ENCODE peak calls at places on chromosomes 1 and 21, in ten cellular contexts. R, I, X, K, G, D, Q, S, Z and H are unnamed samples.

GRCh38 chr1:62905309-62905708 is 121.4 kb downstream of the ATG4C start:
- DNase-seq in R (no peak), I (no peak), X (no peak), K (no peak), G (no peak), D (no peak), Q (no peak), S (no peak), Z (no peak), H (no peak)

GRCh38 chr1:28122183-28122582 is 33.8 kb upstream of the EYA3 start:
- DNase-seq in R (no peak), I (no peak), X (no peak), K (no peak), G (no peak), D (no peak), Q (no peak), S (no peak), Z (peak), H (no peak)

GRCh38 chr1:77030401-77031100 is 163.3 kb downstream of the ST6GALNAC5 start:
- DNase-seq in R (no peak), I (no peak), X (no peak), K (no peak), G (no peak), D (no peak), Q (no peak), S (no peak), Z (no peak), H (no peak)

GRCh38 chr1:3611170-3612019 is at the start of gene MEGF6:
- DNase-seq in R (no peak), I (peak), X (no peak), K (peak), G (peak), D (no peak), Q (peak), S (peak), Z (no peak), H (no peak)

GRCh38 chr1:58809327-58810040 is 25.6 kb upstream of the JUN start:
- DNase-seq in R (no peak), I (no peak), X (no peak), K (no peak), G (no peak), D (no peak), Q (no peak), S (no peak), Z (peak), H (no peak)

GRCh38 chr1:226778657-226779058 is 39.6 kb upstream of the ITPKB start:
- DNase-seq in R (peak), I (peak), X (no peak), K (no peak), G (no peak), D (peak), Q (no peak), S (no peak), Z (peak), H (no peak)

GRCh38 chr1:116737020-116737854 is 17.0 kb upstream of the CD2 start:
- DNase-seq in R (peak), I (peak), X (peak), K (peak), G (peak), D (no peak), Q (peak), S (peak), Z (peak), H (no peak)

GRCh38 chr21:46515109-46515508 is 56.4 kb downstream of the DIP2A start:
- DNase-seq in R (peak), I (no peak), X (no peak), K (no peak), G (peak), D (no peak), Q (no peak), S (no peak), Z (peak), H (no peak)

DNA sequence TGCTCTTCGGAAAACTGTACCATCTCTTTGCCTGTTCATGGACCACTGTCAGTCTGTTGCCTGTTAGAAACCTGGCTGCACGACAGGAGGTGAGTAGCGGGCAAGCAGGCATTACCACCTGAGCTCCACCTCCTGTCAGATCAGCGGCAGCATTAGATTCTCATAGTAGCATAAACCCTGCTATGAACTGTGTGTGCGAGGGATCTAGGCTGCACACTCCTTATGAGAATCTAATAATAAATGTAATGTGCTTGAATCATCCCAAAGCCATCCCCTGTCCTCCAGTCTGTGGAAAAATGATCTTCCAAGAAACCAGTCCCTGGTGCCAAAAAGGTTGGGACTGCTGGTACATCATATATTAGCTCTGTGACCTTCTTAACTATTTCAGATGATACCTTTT is 110.0 kb downstream of the SMYD3 start:
- DNase-seq in R (no peak), I (no peak), X (no peak), K (no peak), G (no peak), D (no peak), Q (no peak), S (no peak), Z (no peak), H (no peak)
- TF ChIP-seq CTCF in R (no peak), I (no peak), X (no peak), K (no peak), G (no peak), D (no peak), Q (no peak), S (no peak), Z (no peak), H (no peak)

GRCh38 chr1:220219865-220220698 is 52.2 kb downstream of the RAB3GAP2 start:
- DNase-seq in R (no peak), I (no peak), X (no peak), K (no peak), G (no peak), D (no peak), Q (no peak), S (no peak), Z (no peak), H (no peak)

GRCh38 chr1:220219136-220219442 is 53.2 kb downstream of the RAB3GAP2 start:
- DNase-seq in R (no peak), I (no peak), X (no peak), K (no peak), G (no peak), D (no peak), Q (no peak), S (no peak), Z (no peak), H (no peak)

GRCh38 chr1:220221269-220221668 is 51.0 kb downstream of the RAB3GAP2 start:
- DNase-seq in R (no peak), I (no peak), X (no peak), K (no peak), G (no peak), D (no peak), Q (no peak), S (no peak), Z (no peak), H (no peak)

GRCh38 chr1:220213381-220213983 is 58.8 kb downstream of the RAB3GAP2 start:
- DNase-seq in R (no peak), I (no peak), X (no peak), K (no peak), G (no peak), D (no peak), Q (no peak), S (no peak), Z (peak), H (no peak)

DNA sequence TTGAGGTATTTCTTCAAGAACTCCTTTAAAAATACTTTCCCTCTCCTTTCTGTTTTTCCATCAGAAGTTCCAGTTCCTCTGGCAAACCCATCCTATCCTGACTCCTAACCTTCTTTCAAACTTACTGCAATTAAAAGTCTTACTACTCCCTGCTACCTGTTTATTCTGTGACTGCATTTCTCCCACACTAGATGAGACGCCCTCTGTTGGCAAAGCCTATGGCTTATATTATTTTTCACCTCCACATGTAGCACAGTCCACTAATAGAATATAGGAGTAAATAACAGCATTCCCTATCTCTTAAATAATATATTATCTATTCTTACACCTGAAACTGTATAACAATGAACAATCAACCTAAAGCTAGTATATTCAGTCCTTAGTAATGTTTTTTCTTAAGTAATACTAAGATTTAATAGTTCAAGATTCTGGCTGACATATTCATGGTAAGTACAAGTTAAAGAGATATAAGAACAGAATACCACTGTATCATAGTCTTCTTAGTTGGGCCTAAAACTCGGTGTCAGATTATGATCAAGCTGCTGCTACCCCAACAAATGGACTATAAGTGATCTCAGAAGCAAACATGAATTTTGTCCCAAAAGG is 54.8 kb downstream of the RAB3GAP2 start:
- DNase-seq in R (no peak), I (peak), X (no peak), K (peak), G (no peak), D (no peak), Q (no peak), S (no peak), Z (no peak), H (no peak)
- TF ChIP-seq CTCF in R (no peak), I (no peak), X (no peak), K (peak), G (peak), D (no peak), Q (no peak), S (peak), Z (peak), H (no peak)

GRCh38 chr1:153771841-153772593 is 3.2 kb upstream of the SLC27A3 start:
- DNase-seq in R (peak), I (no peak), X (no peak), K (no peak), G (no peak), D (no peak), Q (no peak), S (peak), Z (no peak), H (no peak)
- TF ChIP-seq CTCF in R (peak), I (peak), X (no peak), K (peak), G (peak), D (peak), Q (no peak), S (peak), Z (peak), H (no peak)

GRCh38 chr1:220353229-220354012 is 81.2 kb upstream of the RAB3GAP2 start:
- DNase-seq in R (no peak), I (no peak), X (no peak), K (no peak), G (no peak), D (no peak), Q (no peak), S (no peak), Z (no peak), H (no peak)
- TF ChIP-seq CTCF in R (no peak), I (no peak), X (no peak), K (peak), G (no peak), D (no peak), Q (no peak), S (no peak), Z (no peak), H (no peak)

GRCh38 chr21:45485686-45486442 is 56.4 kb downstream of the SLC19A1 start:
- DNase-seq in R (no peak), I (no peak), X (no peak), K (no peak), G (no peak), D (no peak), Q (no peak), S (no peak), Z (no peak), H (no peak)

GRCh38 chr21:45487891-45488600 is 54.2 kb downstream of the SLC19A1 start:
- DNase-seq in R (no peak), I (no peak), X (no peak), K (no peak), G (no peak), D (no peak), Q (no peak), S (no peak), Z (no peak), H (no peak)

GRCh38 chr21:45486443-45487160 is 55.6 kb downstream of the SLC19A1 start:
- DNase-seq in R (no peak), I (no peak), X (no peak), K (no peak), G (no peak), D (no peak), Q (no peak), S (no peak), Z (no peak), H (no peak)

GRCh38 chr21:45488839-45489479 is 53.3 kb downstream of the SLC19A1 start:
- DNase-seq in R (no peak), I (no peak), X (no peak), K (no peak), G (no peak), D (no peak), Q (no peak), S (no peak), Z (no peak), H (no peak)

GRCh38 chr21:45487161-45487806 is 55.0 kb downstream of the SLC19A1 start:
- DNase-seq in R (no peak), I (no peak), X (no peak), K (no peak), G (no peak), D (no peak), Q (no peak), S (no peak), Z (no peak), H (no peak)
- TF ChIP-seq CTCF in R (no peak), I (no peak), X (no peak), K (no peak), G (no peak), D (no peak), Q (no peak), S (no peak), Z (no peak), H (no peak)

GRCh38 chr1:236888126-236888525 is 93.0 kb downstream of the MTR start:
- DNase-seq in R (no peak), I (no peak), X (no peak), K (no peak), G (no peak), D (no peak), Q (no peak), S (no peak), Z (no peak), H (no peak)
- TF ChIP-seq CTCF in R (no peak), I (no peak), X (no peak), K (no peak), G (peak), D (no peak), Q (no peak), S (no peak), Z (no peak), H (no peak)

GRCh38 chr1:1901641-1902294 is 10.9 kb upstream of the GNB1 start:
- DNase-seq in R (no peak), I (no peak), X (no peak), K (no peak), G (no peak), D (no peak), Q (no peak), S (no peak), Z (no peak), H (no peak)

GRCh38 chr1:1903224-1903623 is 11.8 kb upstream of the CALML6 start:
- DNase-seq in R (no peak), I (no peak), X (no peak), K (no peak), G (no peak), D (no peak), Q (no peak), S (no peak), Z (no peak), H (no peak)

GRCh38 chr1:1899266-1899966 is 8.5 kb upstream of the GNB1 start:
- DNase-seq in R (no peak), I (peak), X (no peak), K (no peak), G (no peak), D (no peak), Q (no peak), S (no peak), Z (no peak), H (no peak)

GRCh38 chr1:1899967-1900327 is 9.1 kb upstream of the GNB1 start:
- DNase-seq in R (no peak), I (no peak), X (no peak), K (no peak), G (no peak), D (no peak), Q (no peak), S (no peak), Z (no peak), H (no peak)

DNA sequence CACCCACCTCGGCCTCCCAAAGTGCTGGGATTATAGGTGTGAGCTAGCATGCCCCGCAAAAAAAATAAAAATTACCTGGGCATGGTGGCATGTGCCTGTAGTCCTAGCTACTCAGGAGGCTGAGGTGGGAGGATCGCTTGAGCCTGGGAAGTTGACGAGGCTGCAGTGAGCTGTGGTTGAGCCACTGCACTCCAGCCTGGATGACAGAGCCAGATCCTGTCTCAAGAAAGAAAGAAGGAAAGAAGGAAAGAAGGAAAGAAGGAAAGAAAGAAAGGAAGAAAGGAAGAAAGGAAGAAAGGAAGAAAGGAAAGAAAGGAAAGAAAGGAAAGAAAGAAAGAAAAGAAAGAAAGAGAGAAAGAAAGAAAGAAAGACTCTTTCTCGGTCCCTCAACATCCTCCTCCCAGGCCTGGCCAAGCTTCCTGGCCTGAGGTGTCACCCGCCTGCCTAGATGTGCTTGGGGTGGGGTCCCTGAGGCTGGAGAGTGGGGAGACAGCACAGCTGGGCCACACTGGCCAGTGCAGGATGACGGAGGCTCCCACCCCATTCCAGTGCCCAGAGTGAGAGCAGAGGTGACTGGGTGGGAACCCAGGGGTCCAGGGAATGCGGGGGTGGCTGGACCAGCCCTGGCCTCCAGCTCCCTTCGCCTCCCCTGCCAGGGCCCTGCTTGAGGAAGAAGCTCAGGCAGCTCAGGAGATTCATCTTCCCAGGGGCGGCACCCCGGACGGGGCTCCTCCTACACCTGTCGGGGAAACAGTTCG is 10.2 kb upstream of the GNB1 start:
- DNase-seq in R (no peak), I (no peak), X (no peak), K (no peak), G (no peak), D (no peak), Q (no peak), S (no peak), Z (no peak), H (no peak)
- TF ChIP-seq CTCF in R (no peak), I (no peak), X (no peak), K (no peak), G (no peak), D (no peak), Q (no peak), S (no peak), Z (no peak), H (no peak)

DNA sequence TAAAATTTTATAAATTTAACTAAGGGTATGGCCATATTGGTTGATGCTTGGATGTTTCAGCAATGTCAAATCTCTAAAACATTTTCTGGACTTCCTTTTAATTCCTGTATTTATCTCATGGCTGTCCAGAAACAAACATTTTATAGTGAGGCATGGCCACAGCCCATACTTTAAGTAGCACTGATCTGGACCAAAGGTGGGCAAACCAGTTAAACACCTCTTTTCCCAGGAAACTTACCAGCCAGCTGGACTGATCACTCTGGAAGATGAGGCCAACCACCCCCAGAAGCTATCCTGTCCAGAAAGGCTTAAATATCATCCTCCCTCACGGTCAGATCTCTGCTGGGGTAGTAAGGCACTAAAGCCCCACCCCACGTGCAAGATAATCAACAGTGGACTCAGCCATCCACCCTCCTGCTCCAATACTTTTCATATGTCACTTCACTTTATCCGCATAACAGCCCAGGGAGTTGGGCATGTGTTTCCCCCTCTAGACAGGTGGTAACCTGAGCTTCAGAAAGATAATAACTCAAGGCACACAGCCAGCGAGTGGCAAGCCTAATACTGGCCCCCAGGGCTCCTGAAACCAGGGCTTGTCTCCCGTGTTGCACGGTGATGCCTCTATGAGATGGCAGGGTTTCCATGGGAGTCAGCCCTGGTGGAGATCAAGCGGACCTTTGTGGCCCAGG is 120.5 kb upstream of the NGF start:
- DNase-seq in R (no peak), I (no peak), X (no peak), K (no peak), G (no peak), D (no peak), Q (no peak), S (no peak), Z (no peak), H (no peak)
- TF ChIP-seq CTCF in R (no peak), I (no peak), X (no peak), K (no peak), G (no peak), D (no peak), Q (no peak), S (no peak), Z (no peak), H (no peak)

GRCh38 chr1:34019741-34020552 is 145.1 kb downstream of the CSMD2 start:
- DNase-seq in R (no peak), I (no peak), X (no peak), K (no peak), G (no peak), D (no peak), Q (no peak), S (no peak), Z (no peak), H (no peak)

GRCh38 chr1:34013136-34013535 is 149.3 kb downstream of the HMGB4 start:
- DNase-seq in R (no peak), I (no peak), X (no peak), K (no peak), G (no peak), D (no peak), Q (no peak), S (no peak), Z (no peak), H (no peak)

GRCh38 chr1:34009340-34009975 is 145.6 kb downstream of the HMGB4 start:
- DNase-seq in R (no peak), I (no peak), X (no peak), K (no peak), G (no peak), D (no peak), Q (no peak), S (no peak), Z (no peak), H (no peak)

GRCh38 chr1:34013958-34014737 is 150.3 kb downstream of the HMGB4 start:
- DNase-seq in R (no peak), I (peak), X (no peak), K (peak), G (peak), D (peak), Q (no peak), S (peak), Z (no peak), H (no peak)
- TF ChIP-seq CTCF in R (peak), I (no peak), X (peak), K (peak), G (peak), D (peak), Q (no peak), S (peak), Z (no peak), H (peak)